ENCODE peak calls at places on chromosomes 11 and 22, in ten cellular contexts. T is upper lobe of right lung; Q is CD8-positive, alpha-beta T cell; I is right lobe of liver; D is stimulated activated CD8-positive, alpha-beta memory T cell treated with anti-CD3 and anti-CD28 coated beads, Interleukin-15, amount 100 ng/mL, for 4 hours; F is brain microvascular endothelial cell; S is bronchial epithelial cell; R is GDM1; L is adipocyte; A is HS-27A. X is an unnamed sample.
A peak's percentile ranks its signal among the peaks of the same experiment; 100 is the strongest.

GRCh38 chr11:65932558-65932919 is 12.7 kb upstream of the TSGA10IP start:
- DNase-seq in Q (no peak), R (no peak), L (peak; percentile 21), F (peak; percentile 24), S (no peak), T (no peak), I (no peak), A (no peak), D (no peak), X (no peak)

GRCh38 chr11:123690490-123690889 is 36.1 kb upstream of the SCN3B start:
- DNase-seq in D (no peak), L (no peak), F (peak; percentile 60), I (no peak), R (no peak), T (no peak), A (no peak), S (peak; percentile 86), Q (no peak), X (no peak)

GRCh38 chr22:39313258-39314001 is 6.0 kb downstream of the RPL3 start:
- DNase-seq in I (no peak), Q (no peak), T (no peak), D (no peak), R (no peak), A (no peak), L (no peak), F (no peak), S (no peak), X (no peak)

GRCh38 chr22:49271831-49272230 is 555.8 kb downstream of the BRD1 start:
- DNase-seq in L (no peak), A (no peak), R (no peak), T (no peak), F (no peak), D (no peak), Q (no peak), S (no peak), I (no peak), X (no peak)

GRCh38 chr22:37965940-37966664 is 12.6 kb downstream of the POLR2F start:
- DNase-seq in A (no peak), R (no peak), T (no peak), L (no peak), Q (no peak), S (no peak), I (no peak), D (no peak), F (peak; percentile 18), X (no peak)

GRCh38 chr11:10927533-10927932 is 69.7 kb upstream of the ZBED5 start:
- DNase-seq in L (no peak), D (no peak), F (no peak), T (no peak), I (peak; percentile 74), A (no peak), S (no peak), Q (no peak), R (no peak), X (no peak)

GRCh38 chr11:46120361-46120710 is 918 bp downstream of the PHF21A start:
- DNase-seq in L (peak; percentile 53), T (peak; percentile 68), R (no peak), S (no peak), I (peak; percentile 54), D (no peak), Q (no peak), F (no peak), A (no peak), X (no peak)

GRCh38 chr11:86955674-86956522 is 703 bp upstream of the FZD4 start:
- DNase-seq in D (no peak), S (peak; percentile 59), A (peak; percentile 64), Q (no peak), F (peak; percentile 60), L (peak; percentile 89), R (no peak), I (peak; percentile 86), T (peak; percentile 92), X (peak; percentile 65)

GRCh38 chr11:114081641-114082414 is 22.3 kb downstream of the ZBTB16 start:
- DNase-seq in L (peak; percentile 48), R (no peak), S (no peak), T (no peak), A (no peak), D (no peak), I (no peak), F (no peak), Q (no peak), X (no peak)

GRCh38 chr11:74256370-74257133 is 54.9 kb downstream of the P4HA3 start:
- DNase-seq in R (no peak), A (no peak), D (no peak), S (no peak), Q (no peak), T (no peak), F (no peak), L (no peak), I (no peak), X (no peak)

GRCh38 chr11:125082611-125083311 is 19.7 kb downstream of the SLC37A2 start:
- DNase-seq in R (no peak), T (no peak), A (peak; percentile 39), F (peak; percentile 88), S (peak; percentile 98), Q (no peak), D (no peak), I (no peak), L (peak; percentile 79), X (no peak)

GRCh38 chr11:93497575-93497974 is 45.6 kb downstream of the SMCO4 start:
- DNase-seq in I (no peak), Q (no peak), R (no peak), A (no peak), D (no peak), F (no peak), S (no peak), L (no peak), T (no peak), X (no peak)

GRCh38 chr22:44371741-44372525 is 59.2 kb upstream of the SHISAL1 start:
- DNase-seq in S (no peak), L (no peak), R (no peak), Q (no peak), D (no peak), F (no peak), I (peak; percentile 30), A (no peak), T (peak; percentile 22), X (no peak)

GRCh38 chr11:113577356-113578163 is 102.4 kb upstream of the DRD2 start:
- DNase-seq in Q (no peak), T (no peak), D (no peak), A (no peak), S (peak; percentile 6), F (no peak), I (no peak), R (no peak), L (no peak), X (no peak)

GRCh38 chr22:45064313-45065268 is 54.8 kb upstream of the PHF21B start:
- DNase-seq in F (peak; percentile 73), T (no peak), L (peak; percentile 56), A (peak; percentile 43), S (peak; percentile 47), Q (no peak), I (no peak), D (peak; percentile 22), R (no peak), X (peak; percentile 32)

GRCh38 chr11:119723243-119723951 is 5.6 kb downstream of the NECTIN1 start:
- DNase-seq in T (no peak), D (no peak), R (no peak), I (no peak), L (no peak), S (no peak), F (no peak), Q (no peak), A (no peak), X (no peak)

GRCh38 chr11:78022397-78023396 is at the start of gene KCTD14:
- DNase-seq in A (no peak), F (no peak), Q (no peak), I (peak; percentile 73), T (peak; percentile 84), R (no peak), L (no peak), D (no peak), S (no peak), X (no peak)

GRCh38 chr22:44526431-44527115 is 28.5 kb upstream of the RTL6 start:
- DNase-seq in S (no peak), Q (no peak), T (peak; percentile 39), L (no peak), A (no peak), F (no peak), D (no peak), I (peak; percentile 24), R (no peak), X (no peak)

GRCh38 chr11:36577859-36578258 is 10.1 kb downstream of the RAG1 start:
- DNase-seq in I (no peak), F (no peak), Q (no peak), D (no peak), L (peak; percentile 62), T (no peak), S (peak; percentile 40), A (peak; percentile 57), R (no peak), X (no peak)

GRCh38 chr22:50688448-50688847 is 15.8 kb downstream of the SHANK3 start:
- DNase-seq in D (no peak), A (no peak), Q (no peak), T (peak; percentile 52), F (no peak), S (no peak), L (no peak), R (no peak), I (no peak), X (no peak)

GRCh38 chr11:3659595-3660515 is 11.3 kb downstream of the CHRNA10 start:
- DNase-seq in L (no peak), S (no peak), T (no peak), A (no peak), D (no peak), F (no peak), Q (no peak), R (no peak), I (no peak), X (no peak)

GRCh38 chr11:35003658-35004057 is 87.2 kb downstream of the PDHX start:
- DNase-seq in D (no peak), S (peak; percentile 47), T (no peak), F (no peak), I (no peak), A (no peak), R (no peak), Q (no peak), L (no peak), X (no peak)

GRCh38 chr11:28621648-28622215 is 513.5 kb downstream of the METTL15 start:
- DNase-seq in F (peak; percentile 8), R (no peak), L (peak; percentile 21), S (no peak), Q (no peak), A (no peak), T (no peak), D (no peak), I (no peak), X (no peak)

GRCh38 chr22:30390974-30391691 is 3.9 kb upstream of the RNF215 start:
- DNase-seq in A (peak; percentile 26), F (peak; percentile 45), R (peak; percentile 66), S (peak; percentile 61), I (peak; percentile 82), L (peak; percentile 71), Q (peak; percentile 65), T (peak; percentile 83), D (peak; percentile 48), X (peak; percentile 74)

GRCh38 chr11:131033151-131033651 is 116.9 kb upstream of the SNX19 start:
- DNase-seq in T (no peak), R (peak; percentile 14), A (peak; percentile 34), D (no peak), I (no peak), Q (no peak), F (peak; percentile 97), S (peak; percentile 99), L (peak; percentile 77), X (no peak)

GRCh38 chr11:36601145-36601544 is 3.1 kb upstream of the RAG2 start:
- DNase-seq in A (no peak), S (no peak), L (no peak), I (no peak), D (no peak), T (no peak), R (peak; percentile 19), Q (no peak), F (no peak), X (no peak)

GRCh38 chr11:79768343-79768742 is 327.5 kb upstream of the TENM4 start:
- DNase-seq in D (no peak), A (no peak), F (no peak), T (no peak), S (no peak), R (no peak), Q (no peak), L (no peak), I (peak; percentile 81), X (no peak)

GRCh38 chr11:108697872-108698473 is 33.1 kb downstream of the DDX10 start:
- DNase-seq in S (peak; percentile 79), Q (no peak), L (peak; percentile 88), T (no peak), D (no peak), I (peak; percentile 44), F (peak; percentile 74), R (peak; percentile 49), A (no peak), X (peak; percentile 17)